ENCODE peak calls at places on chromosomes 4 and X, in four cellular contexts. J, N, O and V are unnamed samples.

GRCh38 chr4:123603165-123603564 is 206.6 kb downstream of the SPRY1 start:
- DNase-seq in O (no peak), J (peak), N (no peak), V (no peak)

GRCh38 chr4:42371306-42372063 is 25.8 kb upstream of the SHISA3 start:
- DNase-seq in J (peak), O (no peak), N (no peak), V (no peak)

GRCh38 chrX:140817943-140818342 is 108.4 kb downstream of the LINC00632 start:
- DNase-seq in N (no peak), O (peak), J (peak), V (no peak)

GRCh38 chr4:66273110-66273509 is 602.8 kb upstream of the EPHA5 start:
- DNase-seq in N (no peak), J (no peak), O (no peak), V (no peak)

GRCh38 chr4:164579270-164579942 is 174.5 kb upstream of the SMIM31 start:
- DNase-seq in N (no peak), J (no peak), O (no peak), V (no peak)

GRCh38 chr4:8267077-8267476 is 2.5 kb upstream of the HTRA3 start:
- DNase-seq in N (no peak), J (peak), O (peak), V (peak)

GRCh38 chrX:97401154-97401553 is 517.4 kb downstream of the RPA4 start:
- DNase-seq in J (peak), O (no peak), N (no peak), V (no peak)

GRCh38 chr4:34486964-34487363 is 1757.3 kb downstream of the ARAP2 start:
- DNase-seq in J (no peak), N (no peak), O (no peak), V (no peak)

GRCh38 chr4:60034371-60034770 is 1165.8 kb upstream of the ADGRL3 start:
- DNase-seq in J (no peak), N (no peak), O (no peak), V (no peak)

GRCh38 chr4:127849505-127850234 is 31.0 kb upstream of the PLK4 start:
- DNase-seq in N (no peak), J (peak), O (no peak), V (no peak)

GRCh38 chr4:148530114-148530513 is 87.9 kb upstream of the NR3C2 start:
- DNase-seq in O (no peak), J (no peak), N (no peak), V (no peak)

GRCh38 chr4:187354740-187355139 is 631.1 kb upstream of the FAT1 start:
- DNase-seq in O (no peak), N (peak), J (no peak), V (no peak)

GRCh38 chrX:23907106-23907495 is 637 bp downstream of the APOO start:
- DNase-seq in J (no peak), O (no peak), N (no peak), V (no peak)

GRCh38 chrX:154546354-154547244 is at the start of gene G6PD:
- DNase-seq in O (peak), J (peak), N (no peak), V (peak)

GRCh38 chr4:73021634-73022033 is 47.9 kb downstream of the COX18 start:
- DNase-seq in O (no peak), J (peak), N (no peak), V (no peak)

GRCh38 chrX:97384685-97385084 is 501.0 kb downstream of the RPA4 start:
- DNase-seq in N (no peak), J (no peak), O (no peak), V (no peak)

GRCh38 chrX:2658585-2659292 is 32.4 kb upstream of the CD99 start:
- DNase-seq in O (no peak), J (no peak), N (no peak), V (no peak)

GRCh38 chrX:150704030-150704613 is 10.9 kb downstream of the MTMR1 start:
- DNase-seq in N (no peak), J (no peak), O (no peak), V (no peak)

GRCh38 chr4:35461931-35462659 is 782.2 kb downstream of the ARAP2 start:
- DNase-seq in N (no peak), J (no peak), O (no peak), V (peak)

GRCh38 chrX:151974336-151975227 is at the start of gene GABRE:
- DNase-seq in N (peak), O (peak), J (peak), V (peak)

GRCh38 chr4:10732235-10732975 is 47.8 kb upstream of the CLNK start:
- DNase-seq in O (no peak), J (no peak), N (no peak), V (no peak)

GRCh38 chr4:84496356-84497219 is 2.5 kb downstream of the NKX6-1 start:
- DNase-seq in J (no peak), O (no peak), N (no peak), V (peak)

GRCh38 chr4:137755033-137755471 is 222.8 kb upstream of the PCDH18 start:
- DNase-seq in N (no peak), O (no peak), J (no peak), V (no peak)

GRCh38 chr4:54902261-54902660 is 223.1 kb downstream of the KDR start:
- DNase-seq in N (no peak), O (no peak), J (no peak), V (no peak)

GRCh38 chr4:3217266-3217665 is 31.7 kb upstream of the MSANTD1 start:
- DNase-seq in J (no peak), N (no peak), O (no peak), V (no peak)

GRCh38 chr4:124409044-124409443 is 303.5 kb downstream of the ANKRD50 start:
- DNase-seq in J (no peak), O (no peak), N (no peak), V (no peak)

GRCh38 chr4:51835079-51835478 is 7.9 kb upstream of the DCUN1D4 start:
- DNase-seq in N (no peak), J (no peak), O (no peak), V (no peak)

GRCh38 chr4:84403656-84404055 is 95.4 kb downstream of the NKX6-1 start:
- DNase-seq in J (no peak), N (no peak), O (no peak), V (no peak)

GRCh38 chr4:134024251-134024650 is 177.3 kb downstream of the PABPC4L start:
- DNase-seq in O (peak), J (no peak), N (no peak), V (no peak)

GRCh38 chrX:130975947-130976346 is 72.9 kb upstream of the ENOX2 start:
- DNase-seq in N (peak), O (peak), J (peak), V (peak)

GRCh38 chrX:9874483-9874882 is 88.3 kb downstream of the SHROOM2 start:
- DNase-seq in O (no peak), N (no peak), J (no peak), V (no peak)